ENCODE peak calls at places on chromosomes 4 and X, in four cellular contexts. H is CD4-positive, CD25-positive, alpha-beta regulatory T cell; W is mucosa of descending colon; P is SJCRH30. U is an unnamed sample. For H3K4me1, the result is how much of the 10 kb centered on the place peaks cover.

GRCh38 chr4:113020966-113021365 is 28.5 kb upstream of the ANK2 start:
- DNase-seq in W (no peak), H (no peak), P (peak), U (no peak)

GRCh38 chr4:101420661-101421060 is 73.3 kb upstream of the PPP3CA start:
- DNase-seq in P (no peak), W (no peak), H (no peak), U (no peak)

GRCh38 chr4:186105721-186106335 is 1.3 kb downstream of the FAM149A start:
- DNase-seq in W (no peak), H (no peak), P (no peak), U (no peak)

GRCh38 chrX:24465524-24465850 is 401 bp downstream of the PDK3 start:
- DNase-seq in P (no peak), H (peak), W (peak), U (no peak)

GRCh38 chrX:141341341-141341740 is 99.0 kb upstream of the SPANXC start:
- DNase-seq in P (no peak), H (no peak), W (no peak), U (peak)

GRCh38 chrX:3159995-3160715 is 118.9 kb downstream of the ARSF start:
- DNase-seq in W (no peak), P (peak), H (no peak), U (no peak)

GRCh38 chrX:148609766-148610698 is 109.6 kb downstream of the AFF2 start:
- DNase-seq in W (no peak), H (peak), P (no peak), U (no peak)

GRCh38 chr4:184651899-184652298 is 2.4 kb downstream of the PRIMPOL start:
- DNase-seq in W (no peak), H (no peak), P (no peak), U (no peak)

GRCh38 chr4:140858897-140859296 is 102.7 kb upstream of the TBC1D9 start:
- DNase-seq in P (no peak), W (no peak), H (no peak), U (no peak)

GRCh38 chrX:45699158-45699557 is 498.5 kb upstream of the DIPK2B start:
- DNase-seq in W (no peak), P (no peak), H (no peak), U (no peak)

GRCh38 chr4:137156054-137156453 is 376.2 kb downstream of the PCDH18 start:
- DNase-seq in W (no peak), H (no peak), P (no peak), U (no peak)

GRCh38 chr4:2856266-2856665 is 12.6 kb downstream of the ADD1 start:
- DNase-seq in H (no peak), P (no peak), W (no peak), U (no peak)

GRCh38 chr4:34043131-34043530 is 2201.2 kb downstream of the ARAP2 start:
- DNase-seq in W (no peak), H (no peak), P (no peak), U (no peak)

GRCh38 chr4:128159967-128160366 is 98.9 kb downstream of the LARP1B start:
- DNase-seq in W (no peak), P (no peak), H (no peak), U (no peak)

GRCh38 chr4:30537462-30537861 is 182.7 kb upstream of the PCDH7 start:
- DNase-seq in H (no peak), W (no peak), P (peak), U (no peak)

GRCh38 chrX:39983715-39984114 is 114.0 kb downstream of the BCOR start:
- DNase-seq in H (no peak), P (peak), W (no peak), U (no peak)

GRCh38 chrX:119685225-119686066 is 7.5 kb downstream of the SEPTIN6 start:
- DNase-seq in W (no peak), P (no peak), H (peak), U (no peak)

GRCh38 chr4:48603366-48604003 is 113.4 kb downstream of the ZAR1 start:
- DNase-seq in H (no peak), W (no peak), P (no peak), U (no peak)

GRCh38 chrX:13373807-13374187 is 53.9 kb upstream of the ATXN3L start:
- DNase-seq in P (no peak), H (no peak), W (no peak), U (no peak)

GRCh38 chr4:183142566-183143545 is 43.8 kb downstream of the WWC2 start:
- DNase-seq in P (peak), H (no peak), W (no peak), U (peak)

GRCh38 chrX:15382809-15383208 is 1.4 kb downstream of the VEGFD start:
- DNase-seq in P (no peak), H (no peak), W (no peak), U (no peak)

GRCh38 chr4:17260395-17260907 is 251.4 kb downstream of the QDPR start:
- DNase-seq in W (no peak), H (no peak), P (no peak), U (no peak)

GRCh38 chrX:129523076-129524055 is at the start of gene SMARCA1:
- DNase-seq in H (no peak), P (peak), W (no peak), U (peak)

GRCh38 chr4:172270421-172270820 is 457.2 kb downstream of the GALNTL6 start:
- DNase-seq in H (no peak), W (no peak), P (no peak), U (no peak)

GRCh38 chrX:50812995-50813842 is 775 bp downstream of the SHROOM4 start:
- DNase-seq in H (no peak), W (peak), P (peak), U (peak)

GRCh38 chr4:128241425-128241913 is 46.1 kb downstream of the PGRMC2 start:
- DNase-seq in H (no peak), W (no peak), P (peak), U (no peak)

GRCh38 chr4:1405636-1406415 is 416 bp downstream of the NKX1-1 start:
- DNase-seq in H (no peak), P (no peak), W (no peak), U (peak)

GRCh38 chrX:113726898-113727297 is 857.0 kb upstream of the HTR2C start:
- DNase-seq in W (no peak), P (no peak), H (no peak), U (no peak)

GRCh38 chrX:20432746-20433374 is 166.2 kb upstream of the RPS6KA3 start:
- DNase-seq in H (no peak), P (no peak), W (no peak), U (no peak)

GRCh38 chrX:108224727-108225455 is 133.3 kb downstream of the ATG4A start:
- DNase-seq in H (peak), P (no peak), W (no peak), U (no peak)

GRCh38 chr4:144179152-144179739 is 38.7 kb upstream of the GYPA start:
- DNase-seq in W (no peak), H (peak), P (no peak), U (no peak)

GRCh38 chr4:836781-837301 is 10.9 kb upstream of the CPLX1 start:
- DNase-seq in P (peak), H (no peak), W (no peak), U (no peak)

GRCh38 chr4:151801547-151802516 is 41.0 kb upstream of the GATB start:
- DNase-seq in W (peak), P (peak), H (peak), U (peak)

GRCh38 chr4:80446248-80446647 is 110.7 kb downstream of the CFAP299 start:
- DNase-seq in P (no peak), W (no peak), H (no peak), U (no peak)

GRCh38 chr4:110197421-110198398 is 705 bp downstream of the ELOVL6 start:
- DNase-seq in H (peak), P (peak), W (peak), U (peak)

GRCh38 chrX:53047228-53047627 is 1.4 kb upstream of the GPR173 start:
- DNase-seq in H (no peak), P (peak), W (no peak), U (no peak)

DNA sequence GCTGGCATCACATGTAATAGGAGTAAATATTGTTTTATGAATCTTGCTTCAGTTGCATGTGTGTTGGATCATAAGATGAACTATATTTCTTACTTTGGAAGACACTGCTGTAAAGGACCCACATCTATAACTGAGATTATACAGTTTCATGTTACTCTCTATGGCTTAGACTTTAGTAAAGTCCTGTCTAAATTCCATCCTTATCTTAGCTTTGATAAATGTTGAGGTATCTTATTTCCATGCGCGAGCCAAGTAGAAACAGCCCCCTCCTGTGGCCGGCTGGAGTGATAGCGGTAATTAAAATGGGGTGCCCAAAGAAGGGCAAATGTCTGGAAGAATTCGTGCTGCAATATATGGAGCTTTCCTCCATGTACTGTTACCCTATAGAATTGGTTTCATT is 43.0 kb downstream of the CCDC158 start:
- DNase-seq in P (peak), H (peak), W (no peak), U (no peak)
- H3K4me1 ChIP-seq in P (under half), H (under half), W (under half), U (under half)

DNA sequence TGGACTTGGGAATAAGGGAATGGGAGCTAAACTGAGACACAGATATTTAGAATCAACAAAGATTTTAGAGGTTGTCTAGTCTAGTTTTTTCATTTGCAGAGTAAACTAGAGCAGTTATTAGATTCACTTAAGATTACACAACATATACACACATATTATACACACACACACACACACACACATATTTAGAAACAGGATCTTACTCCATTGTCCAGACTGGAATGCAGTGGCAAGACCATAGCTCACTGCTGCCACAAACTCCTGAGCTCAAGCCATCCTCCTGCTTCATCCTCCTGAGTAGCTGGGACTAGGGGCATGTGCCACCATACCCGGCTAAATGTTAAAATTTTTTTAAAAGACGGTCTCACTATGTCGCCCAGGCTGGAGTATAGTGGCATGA is 127.8 kb downstream of the TSPAN5 start:
- DNase-seq in W (no peak), H (no peak), P (no peak), U (no peak)
- H3K4me1 ChIP-seq in W (under half), H (under half), P (under half), U (under half)

DNA sequence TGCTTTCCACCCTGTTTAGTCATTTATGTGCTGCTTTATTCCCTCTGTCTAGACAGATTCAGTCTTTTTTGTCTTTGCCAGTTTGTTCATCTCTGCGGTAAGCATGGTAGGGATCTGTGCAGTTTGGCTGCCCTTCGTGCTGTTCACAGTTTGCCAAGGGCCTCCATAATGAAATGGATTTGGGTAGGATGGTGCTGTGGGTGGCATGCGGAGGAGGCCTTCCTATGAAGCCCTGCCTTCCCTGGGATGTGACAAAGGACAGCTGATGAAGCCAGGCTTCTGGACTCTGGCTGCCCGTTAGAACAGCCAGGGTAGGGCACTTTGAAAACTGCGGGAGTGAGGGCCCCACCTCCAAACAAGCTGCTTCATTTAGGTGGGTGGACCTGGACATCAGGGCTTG is 47.4 kb downstream of the PTTG2 start:
- DNase-seq in H (no peak), W (no peak), P (no peak), U (no peak)
- H3K4me1 ChIP-seq in H (under half), W (under half), P (under half), U (under half)

DNA sequence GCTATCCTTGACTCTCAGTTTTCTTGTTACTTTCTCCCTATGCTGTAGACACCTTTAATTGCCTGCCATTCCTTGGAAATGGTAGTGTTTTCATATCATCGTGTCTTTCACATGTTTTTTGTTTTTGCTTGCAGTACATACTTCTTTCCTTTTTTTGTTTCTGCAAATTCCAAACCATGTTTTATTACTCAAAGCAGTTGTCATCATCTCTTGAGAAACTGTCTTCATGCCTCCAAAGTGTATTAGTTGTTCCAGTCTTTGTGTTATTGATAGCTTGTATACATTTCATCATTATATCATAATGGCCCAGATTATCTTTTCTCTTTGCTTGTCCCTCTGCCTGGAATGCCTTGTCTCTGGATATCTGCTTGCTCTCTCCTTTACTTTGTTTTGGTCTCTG is 57.1 kb downstream of the PDLIM5 start:
- DNase-seq in W (no peak), P (no peak), H (no peak), U (no peak)
- H3K4me1 ChIP-seq in W (under half), P (under half), H (under half), U (under half)

GRCh38 chr4:7909463-7909862 is 30.2 kb downstream of the AFAP1 start:
- DNase-seq in P (no peak), H (no peak), W (no peak), U (no peak)

GRCh38 chr4:7908668-7909067 is 31.0 kb downstream of the AFAP1 start:
- DNase-seq in W (no peak), P (no peak), H (peak), U (no peak)

GRCh38 chr4:7911044-7911578 is 28.6 kb downstream of the AFAP1 start:
- DNase-seq in W (no peak), P (peak), H (no peak), U (peak)

GRCh38 chr4:7910721-7911015 is 29.0 kb downstream of the AFAP1 start:
- DNase-seq in H (no peak), P (no peak), W (no peak), U (no peak)

GRCh38 chr4:7909966-7910720 is 29.5 kb downstream of the AFAP1 start:
- DNase-seq in P (no peak), H (no peak), W (no peak), U (no peak)
- H3K4me1 ChIP-seq in P (under half), H (under half), W (under half), U (under half)

DNA sequence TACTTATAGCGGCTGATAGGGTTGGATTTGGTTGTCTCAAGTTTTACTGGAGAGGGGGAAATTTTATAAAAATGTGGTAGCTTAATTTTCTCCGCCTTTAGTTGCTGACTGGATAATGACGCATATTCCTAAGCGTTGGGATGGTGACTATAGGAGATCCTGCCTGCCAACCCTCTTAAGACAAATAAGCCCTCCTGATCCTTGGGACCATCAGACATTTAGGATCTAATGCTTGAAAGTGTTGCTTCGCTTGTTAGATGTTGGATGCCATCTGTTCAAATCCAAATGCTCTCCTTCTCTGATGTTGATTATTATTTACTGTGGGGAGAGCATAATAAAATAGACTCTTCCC is 2.2 kb downstream of the RAPGEF2 start:
- DNase-seq in W (no peak), H (no peak), P (no peak), U (no peak)
- H3K4me1 ChIP-seq in W (under half), H (under half), P (under half), U (under half)

GRCh38 chr4:16116019-16116418 is 32.2 kb upstream of the PROM1 start:
- DNase-seq in W (no peak), P (peak), H (no peak), U (no peak)

GRCh38 chr4:16117164-16117563 is 33.3 kb upstream of the PROM1 start:
- DNase-seq in P (no peak), H (no peak), W (no peak), U (no peak)

GRCh38 chr4:16113741-16114140 is 29.9 kb upstream of the PROM1 start:
- DNase-seq in W (no peak), P (no peak), H (no peak), U (no peak)

GRCh38 chr4:16116493-16116990 is 32.7 kb upstream of the PROM1 start:
- DNase-seq in P (peak), W (no peak), H (no peak), U (no peak)

GRCh38 chr4:16114546-16114945 is 30.7 kb upstream of the PROM1 start:
- DNase-seq in W (no peak), H (no peak), P (no peak), U (no peak)
- H3K4me1 ChIP-seq in W (under half), H (under half), P (under half), U (under half)

GRCh38 chr4:158783775-158784174 is 14.9 kb downstream of the FNIP2 start:
- DNase-seq in P (no peak), W (no peak), H (no peak), U (no peak)

GRCh38 chr4:158782539-158783360 is 13.9 kb downstream of the FNIP2 start:
- DNase-seq in H (no peak), W (no peak), P (no peak), U (no peak)

GRCh38 chr4:158787718-158788441 is 19.1 kb downstream of the FNIP2 start:
- DNase-seq in P (no peak), W (no peak), H (no peak), U (no peak)

GRCh38 chr4:158788608-158789007 is 19.8 kb downstream of the FNIP2 start:
- DNase-seq in H (no peak), W (no peak), P (no peak), U (no peak)

DNA sequence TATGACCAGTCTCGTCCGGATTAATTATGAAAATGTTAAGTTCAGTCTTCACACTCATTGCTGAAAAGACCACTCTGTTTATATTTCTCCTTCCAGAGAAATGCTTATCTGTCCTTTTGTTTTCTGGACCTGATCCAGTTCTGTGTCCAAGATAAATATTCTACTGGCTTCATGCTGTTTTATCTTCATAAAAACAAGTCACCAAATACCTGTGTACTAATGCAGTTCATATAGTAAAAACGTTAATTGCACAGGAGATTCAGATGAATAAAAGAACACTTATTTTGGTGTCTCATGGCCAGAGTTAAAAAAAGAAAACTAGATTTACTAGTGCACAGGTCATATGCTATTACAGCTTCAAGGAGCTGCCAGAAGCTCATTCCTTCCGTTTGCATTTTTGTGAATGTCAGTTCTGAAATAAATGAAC is 17.3 kb downstream of the FNIP2 start:
- DNase-seq in P (no peak), H (no peak), W (no peak), U (no peak)
- H3K4me1 ChIP-seq in P (under half), H (under half), W (half or more), U (under half)

GRCh38 chr4:124501579-124501978 is 211.0 kb downstream of the ANKRD50 start:
- DNase-seq in H (no peak), W (no peak), P (no peak), U (no peak)

GRCh38 chr4:124499266-124499665 is 213.3 kb downstream of the ANKRD50 start:
- DNase-seq in P (peak), H (no peak), W (no peak), U (no peak)

GRCh38 chr4:124509151-124509550 is 203.4 kb downstream of the ANKRD50 start:
- DNase-seq in W (no peak), H (no peak), P (no peak), U (no peak)

DNA sequence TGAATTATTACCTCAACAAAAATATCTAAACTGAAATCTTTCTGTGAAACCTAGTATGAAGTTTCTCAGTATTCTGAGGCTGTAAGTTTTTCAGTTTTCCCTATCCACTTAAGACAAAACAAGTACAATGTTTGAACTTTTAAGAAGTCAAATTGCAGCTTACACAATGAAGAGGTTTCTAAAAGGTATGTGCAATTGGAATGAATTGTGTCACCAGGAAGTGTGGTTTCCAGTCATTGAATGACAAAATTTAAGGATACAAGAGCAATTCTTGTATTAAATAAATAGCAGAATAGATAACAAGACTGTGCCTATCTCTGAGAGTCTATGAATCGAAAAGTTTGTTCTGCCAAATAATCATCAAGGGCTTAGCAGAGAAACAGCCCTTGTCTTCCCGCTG is 207.3 kb downstream of the ANKRD50 start:
- DNase-seq in P (no peak), H (no peak), W (no peak), U (no peak)
- H3K4me1 ChIP-seq in P (under half), H (under half), W (under half), U (under half)

GRCh38 chr4:168859100-168859499 is 151.0 kb downstream of the CBR4 start:
- DNase-seq in H (no peak), P (peak), W (no peak), U (no peak)

GRCh38 chr4:168854216-168854921 is 155.7 kb downstream of the CBR4 start:
- DNase-seq in W (no peak), P (no peak), H (no peak), U (no peak)

GRCh38 chr4:168856312-168856711 is 153.7 kb downstream of the CBR4 start:
- DNase-seq in W (no peak), H (no peak), P (peak), U (no peak)

GRCh38 chr4:168857546-168858314 is 152.3 kb downstream of the CBR4 start:
- DNase-seq in W (no peak), P (no peak), H (no peak), U (no peak)

GRCh38 chr4:168857009-168857408 is 153.0 kb downstream of the CBR4 start:
- DNase-seq in W (no peak), H (no peak), P (no peak), U (no peak)
- H3K4me1 ChIP-seq in W (under half), H (under half), P (half or more), U (under half)